ENCODE peak calls at places on chromosomes 7 and 10, in seven cellular contexts. G is non-pigmented ciliary epithelial cell; M is PC-9; W is astrocyte; X is thoracic aorta; Z is CD4-positive, alpha-beta T cell; A is mucosa of gallbladder. B is an unnamed sample.

GRCh38 chr10:11670311-11670825 is 58.9 kb upstream of the USP6NL start:
- DNase-seq in G (no peak), M (no peak), W (no peak), X (no peak), Z (no peak), A (no peak), B (no peak)

GRCh38 chr10:22420787-22421517 is 75.7 kb downstream of the SPAG6 start:
- DNase-seq in G (no peak), M (no peak), W (no peak), X (no peak), Z (no peak), A (no peak), B (no peak)

GRCh38 chr10:84563868-84564267 is 235.5 kb downstream of the CCSER2 start:
- DNase-seq in G (no peak), M (no peak), W (no peak), X (no peak), Z (no peak), A (no peak), B (no peak)

GRCh38 chr10:111077715-111078504 is 1.1 kb downstream of the ADRA2A start:
- DNase-seq in G (no peak), M (no peak), W (no peak), X (no peak), Z (no peak), A (no peak), B (no peak)

GRCh38 chr10:6678211-6678803 is 98.2 kb upstream of the PRKCQ start:
- DNase-seq in G (no peak), M (peak; percentile 35), W (peak; percentile 12), X (no peak), Z (peak; percentile 36), A (peak; percentile 52), B (peak; percentile 47)

GRCh38 chr7:11128500-11128899 is 154.8 kb downstream of the PHF14 start:
- DNase-seq in G (no peak), M (no peak), W (no peak), X (no peak), Z (no peak), A (no peak), B (no peak)

GRCh38 chr7:36360244-36360643 is 29.4 kb upstream of the ANLN start:
- DNase-seq in G (no peak), M (no peak), W (no peak), X (no peak), Z (no peak), A (no peak), B (no peak)

GRCh38 chr7:11177793-11178192 is 204.1 kb downstream of the PHF14 start:
- DNase-seq in G (peak; percentile 35), M (no peak), W (peak; percentile 51), X (no peak), Z (no peak), A (no peak), B (no peak)

B was measured in head of caudate nucleus.